ENCODE peak calls at places on chromosome 10, in four cellular contexts. One of them, this sample, is unnamed.

GRCh38 chr10:9596368-9596920 is 1421.2 kb upstream of the CELF2 start:
- DNase-seq in GM23338: no peak
- DNase-seq in K562: no peak
- DNase-seq in GM12878: no peak
- DNase-seq in this sample: no peak

GRCh38 chr10:112262556-112262955 is 20.6 kb upstream of the TECTB start:
- DNase-seq in GM23338: no peak
- DNase-seq in K562: no peak
- DNase-seq in GM12878: no peak
- DNase-seq in this sample: no peak

GRCh38 chr10:130018730-130019185 is 54.7 kb upstream of the EBF3 start:
- DNase-seq in GM23338: no peak
- DNase-seq in K562: no peak
- DNase-seq in GM12878: no peak
- DNase-seq in this sample: no peak

GRCh38 chr10:100446130-100446761 is 16.6 kb upstream of the WNT8B start:
- DNase-seq in GM23338: no peak
- DNase-seq in K562: no peak
- DNase-seq in GM12878: no peak
- DNase-seq in this sample: no peak

GRCh38 chr10:121753726-121754476 is 155.7 kb upstream of the FGFR2 start:
- DNase-seq in GM23338: peak
- DNase-seq in K562: no peak
- DNase-seq in GM12878: peak
- DNase-seq in this sample: no peak

GRCh38 chr10:29689001-29689400 is 54.2 kb upstream of the SVIL start:
- DNase-seq in GM23338: no peak
- DNase-seq in K562: no peak
- DNase-seq in GM12878: no peak
- DNase-seq in this sample: peak

GRCh38 chr10:132281915-132282666 is 25.7 kb downstream of the STK32C start:
- DNase-seq in GM23338: peak
- DNase-seq in K562: no peak
- DNase-seq in GM12878: no peak
- DNase-seq in this sample: no peak

GRCh38 chr10:75407296-75407715 is 5.7 kb upstream of the ZNF503 start:
- DNase-seq in GM23338: peak
- DNase-seq in K562: no peak
- DNase-seq in GM12878: no peak
- DNase-seq in this sample: no peak

GRCh38 chr10:244227-244626 is 109.0 kb downstream of the ZMYND11 start:
- DNase-seq in GM23338: no peak
- DNase-seq in K562: no peak
- DNase-seq in GM12878: no peak
- DNase-seq in this sample: no peak
- TF ChIP-seq CREB1 in GM23338: no peak
- TF ChIP-seq CREB1 in K562: no peak
- TF ChIP-seq CREB1 in GM12878: no peak
- TF ChIP-seq CREB1 in this sample: no peak

GRCh38 chr10:115022754-115023153 is 70.4 kb upstream of the ATRNL1 start:
- DNase-seq in GM23338: no peak
- DNase-seq in K562: no peak
- DNase-seq in GM12878: peak
- DNase-seq in this sample: no peak

GRCh38 chr10:115029452-115030375 is 63.5 kb upstream of the ATRNL1 start:
- DNase-seq in GM23338: no peak
- DNase-seq in K562: no peak
- DNase-seq in GM12878: no peak
- DNase-seq in this sample: peak

GRCh38 chr10:115028419-115028818 is 64.7 kb upstream of the ATRNL1 start:
- DNase-seq in GM23338: no peak
- DNase-seq in K562: no peak
- DNase-seq in GM12878: no peak
- DNase-seq in this sample: no peak

GRCh38 chr10:115030483-115031200 is 62.5 kb upstream of the ATRNL1 start:
- DNase-seq in GM23338: no peak
- DNase-seq in K562: no peak
- DNase-seq in GM12878: no peak
- DNase-seq in this sample: no peak

DNA sequence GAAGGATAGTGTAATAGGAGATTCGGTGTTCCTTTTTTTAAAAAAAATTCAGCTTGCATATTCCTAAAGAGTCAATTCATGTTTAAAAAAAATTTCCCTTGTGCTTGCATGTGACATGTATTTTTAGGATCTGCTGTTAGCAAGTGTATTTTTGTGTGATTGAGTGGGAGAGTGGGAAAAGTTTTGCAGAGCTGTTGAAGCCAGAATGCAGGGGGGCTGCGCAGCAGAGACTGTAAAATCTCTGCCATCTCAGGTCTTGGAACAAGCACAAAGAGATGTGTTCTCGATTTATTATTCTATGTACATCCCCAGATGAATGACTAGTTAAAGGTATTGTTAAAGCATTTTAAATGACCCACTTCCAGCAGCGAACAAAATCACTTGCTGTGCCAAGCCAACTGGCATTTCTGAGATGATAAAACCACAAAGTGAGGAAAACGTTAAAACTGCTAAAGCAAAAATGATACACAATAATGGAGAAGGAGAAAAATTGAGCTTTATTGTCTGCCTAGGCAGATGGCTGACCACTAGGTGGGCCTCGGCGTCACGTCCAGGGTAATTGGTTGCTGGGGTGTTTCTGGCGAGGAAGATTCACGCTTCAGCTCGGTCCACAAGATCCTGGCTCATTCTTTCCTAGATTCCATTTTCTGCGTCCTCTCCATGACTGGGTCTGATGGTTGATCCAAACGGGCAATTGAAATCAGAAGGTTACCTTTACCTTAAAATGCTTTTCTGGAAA is 67.0 kb upstream of the ATRNL1 start:
- DNase-seq in GM23338: peak
- DNase-seq in K562: no peak
- DNase-seq in GM12878: no peak
- DNase-seq in this sample: no peak
- TF ChIP-seq CREB1 in GM23338: no peak
- TF ChIP-seq CREB1 in K562: no peak
- TF ChIP-seq CREB1 in GM12878: no peak
- TF ChIP-seq CREB1 in this sample: no peak

DNA sequence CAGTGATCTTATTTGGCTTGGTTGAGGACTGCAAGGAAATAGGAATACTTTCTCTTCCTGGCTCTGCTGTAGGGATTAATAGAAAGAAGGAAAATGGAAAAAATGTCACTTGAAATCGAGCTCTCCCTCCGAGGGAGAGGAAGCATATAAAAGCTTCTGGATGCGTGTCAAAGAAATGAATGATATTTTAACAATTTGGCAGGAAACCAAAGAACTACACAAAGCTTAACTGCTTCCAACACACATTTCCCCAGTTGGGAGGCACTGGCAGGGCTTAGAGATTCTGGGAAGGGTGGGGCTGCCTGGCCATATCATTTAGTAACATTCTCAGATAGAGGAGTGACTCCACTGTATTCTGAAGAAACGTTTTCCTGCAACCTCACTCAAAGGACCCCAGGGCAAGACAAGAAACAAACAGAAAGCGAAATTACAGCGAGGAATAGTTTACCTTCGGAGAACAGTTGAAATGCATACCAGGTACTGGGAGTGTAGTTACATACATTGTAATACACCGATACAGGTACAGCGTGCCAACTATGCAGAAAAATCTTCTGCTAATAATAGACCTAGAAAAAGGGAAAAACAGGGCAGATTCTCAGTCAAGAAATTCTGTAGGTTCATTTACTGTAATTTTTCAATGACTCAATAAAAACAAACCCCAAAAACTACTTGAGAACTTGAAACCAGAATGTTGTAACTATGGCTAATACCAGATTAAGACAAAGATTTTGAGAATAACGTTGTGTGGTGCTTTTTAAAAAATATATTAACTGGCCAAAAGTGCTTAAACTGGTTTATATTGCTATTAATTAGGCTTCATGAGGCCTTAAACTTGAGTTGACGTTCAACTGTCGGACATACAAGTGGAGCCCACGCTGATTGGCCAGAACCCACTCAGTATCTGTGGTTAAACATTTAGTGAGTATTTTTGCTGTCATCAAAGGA is 75.7 kb upstream of the ASAH2 start:
- DNase-seq in GM23338: no peak
- DNase-seq in K562: peak
- DNase-seq in GM12878: no peak
- DNase-seq in this sample: no peak
- TF ChIP-seq CREB1 in GM23338: no peak
- TF ChIP-seq CREB1 in K562: peak
- TF ChIP-seq CREB1 in GM12878: no peak
- TF ChIP-seq CREB1 in this sample: no peak

DNA sequence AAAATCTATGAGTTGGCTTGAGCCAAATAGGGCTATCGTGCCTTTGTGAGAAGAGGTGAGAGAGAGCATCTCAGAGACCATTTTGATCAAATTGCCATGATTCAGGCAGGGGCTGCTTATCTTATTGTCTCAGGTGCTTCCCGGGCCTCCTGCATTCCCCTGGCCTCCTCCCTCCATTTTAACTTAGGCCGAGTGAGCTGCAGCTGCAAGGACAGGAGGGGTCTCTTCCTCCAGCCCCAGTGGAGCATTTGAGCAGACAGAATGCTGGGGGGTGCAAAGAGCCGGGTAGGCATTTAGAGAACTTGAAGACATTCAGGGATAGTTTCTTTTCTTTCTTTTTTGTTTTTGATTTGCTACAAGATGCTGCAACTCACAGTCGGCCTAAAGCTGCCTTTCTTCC is 59.0 kb downstream of the BUB3 start:
- DNase-seq in GM23338: peak
- DNase-seq in K562: peak
- DNase-seq in GM12878: no peak
- DNase-seq in this sample: no peak
- TF ChIP-seq CREB1 in GM23338: no peak
- TF ChIP-seq CREB1 in K562: no peak
- TF ChIP-seq CREB1 in GM12878: no peak
- TF ChIP-seq CREB1 in this sample: no peak

DNA sequence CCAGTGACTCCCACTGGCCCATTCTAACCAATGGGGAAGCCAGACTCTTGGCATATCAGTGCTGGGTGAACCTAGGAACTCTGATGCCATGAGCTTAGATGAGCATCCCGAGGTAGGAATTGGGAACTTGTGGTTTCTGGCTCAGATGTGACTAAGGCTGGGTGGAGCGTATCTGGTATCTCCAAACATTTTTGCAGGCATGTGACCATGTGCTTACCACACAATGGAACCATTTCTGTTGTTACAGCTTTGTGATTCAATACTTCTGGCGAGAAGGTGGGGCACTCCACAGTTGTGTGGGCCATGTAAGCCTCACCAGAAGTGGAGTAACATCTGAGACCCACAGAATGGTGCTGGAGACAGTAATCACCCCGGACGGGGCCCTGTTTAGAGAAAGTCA is 2.6 kb upstream of the AVPI1 start:
- DNase-seq in GM23338: peak
- DNase-seq in K562: peak
- DNase-seq in GM12878: no peak
- DNase-seq in this sample: no peak
- TF ChIP-seq CREB1 in GM23338: no peak
- TF ChIP-seq CREB1 in K562: no peak
- TF ChIP-seq CREB1 in GM12878: no peak
- TF ChIP-seq CREB1 in this sample: no peak

GRCh38 chr10:110618206-110618605 is 25.9 kb upstream of the RBM20 start:
- DNase-seq in GM23338: no peak
- DNase-seq in K562: no peak
- DNase-seq in GM12878: no peak
- DNase-seq in this sample: no peak
- TF ChIP-seq CREB1 in GM23338: no peak
- TF ChIP-seq CREB1 in K562: no peak
- TF ChIP-seq CREB1 in GM12878: no peak
- TF ChIP-seq CREB1 in this sample: no peak

DNA sequence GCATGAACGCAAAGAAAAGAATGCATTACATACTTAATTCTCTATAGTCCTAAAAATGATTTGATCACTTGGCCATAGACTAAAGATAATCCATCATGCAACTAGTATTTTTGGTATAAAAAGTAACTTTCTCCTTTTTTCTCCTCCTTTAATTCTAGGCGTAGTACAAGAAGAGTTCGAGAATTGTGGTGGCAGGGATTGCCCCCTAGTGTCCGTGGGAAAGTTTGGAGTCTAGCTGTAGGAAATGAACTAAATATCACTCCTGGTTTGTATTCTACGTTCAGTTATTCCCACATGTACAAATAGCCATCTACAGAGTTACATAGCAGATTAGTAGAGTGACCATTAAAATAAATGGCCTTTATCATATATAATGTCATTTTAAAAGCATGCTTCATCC is 45.5 kb upstream of the HELLS start:
- DNase-seq in GM23338: peak
- DNase-seq in K562: no peak
- DNase-seq in GM12878: no peak
- DNase-seq in this sample: peak
- TF ChIP-seq CREB1 in GM23338: no peak
- TF ChIP-seq CREB1 in K562: no peak
- TF ChIP-seq CREB1 in GM12878: no peak
- TF ChIP-seq CREB1 in this sample: no peak